ENCODE peak calls at places on chromosomes 7 and 10, in seven cellular contexts. D is H1, S is HCT116, J is HepG2, Z is K562, F is SK-N-SH, V is GM12878. R is an unnamed sample.

GRCh38 chr7:73941836-73942551 is 81.0 kb downstream of the TMEM270 start:
- DNase-seq in D (no peak), S (no peak), J (peak), Z (no peak), F (no peak), V (no peak), R (no peak)

GRCh38 chr7:98165827-98166667 is 45.2 kb upstream of the BHLHA15 start:
- DNase-seq in D (peak), S (peak), J (peak), Z (peak), F (peak), V (no peak), R (peak)

GRCh38 chr10:84523509-84523908 is 195.1 kb downstream of the CCSER2 start:
- DNase-seq in D (no peak), S (no peak), J (peak), Z (no peak), F (no peak), V (no peak), R (no peak)

GRCh38 chr7:43756368-43757072 is 2.0 kb upstream of the BLVRA start:
- DNase-seq in D (no peak), S (no peak), J (no peak), Z (peak), F (no peak), V (no peak), R (no peak)

GRCh38 chr10:113228570-113228969 is 278.5 kb downstream of the TCF7L2 start:
- DNase-seq in D (no peak), S (no peak), J (no peak), Z (no peak), F (no peak), V (no peak), R (no peak)

GRCh38 chr7:103735377-103735776 is 254.1 kb downstream of the RELN start:
- DNase-seq in D (no peak), S (no peak), J (peak), Z (no peak), F (no peak), V (no peak), R (no peak)

GRCh38 chr10:21526184-21526951 is 886 bp upstream of the SKIDA1 start:
- DNase-seq in D (no peak), S (no peak), J (peak), Z (peak), F (peak), V (no peak), R (no peak)

GRCh38 chr10:60280475-60280874 is 109.2 kb downstream of the ANK3 start:
- DNase-seq in D (no peak), S (no peak), J (no peak), Z (no peak), F (no peak), V (no peak), R (no peak)

GRCh38 chr10:11876805-11877395 is 53.7 kb downstream of the PROSER2 start:
- DNase-seq in D (no peak), S (no peak), J (no peak), Z (no peak), F (no peak), V (no peak), R (no peak)

GRCh38 chr7:68929712-68930395 is 668.4 kb upstream of the AUTS2 start:
- DNase-seq in D (no peak), S (no peak), J (no peak), Z (no peak), F (no peak), V (no peak), R (no peak)
- TF ChIP-seq JUND in D (no peak), S (no peak), J (no peak), Z (no peak), F (no peak), V (no peak), R (no peak)

GRCh38 chr10:61612451-61612850 is 50.3 kb upstream of the CABCOCO1 start:
- DNase-seq in D (no peak), S (no peak), J (no peak), Z (peak), F (no peak), V (no peak), R (no peak)
- TF ChIP-seq JUND in D (no peak), S (no peak), J (no peak), Z (no peak), F (no peak), V (no peak), R (no peak)

GRCh38 chr7:100859856-100860255 is 7.3 kb upstream of the TRIP6 start:
- DNase-seq in D (no peak), S (no peak), J (no peak), Z (no peak), F (peak), V (no peak), R (no peak)

GRCh38 chr7:100856871-100857282 is 4.4 kb downstream of the SLC12A9 start:
- DNase-seq in D (no peak), S (no peak), J (no peak), Z (no peak), F (no peak), V (no peak), R (no peak)

GRCh38 chr7:100852048-100852872 is at the start of gene SLC12A9:
- DNase-seq in D (no peak), S (peak), J (peak), Z (peak), F (peak), V (peak), R (peak)

GRCh38 chr7:100854146-100854895 is 1.8 kb downstream of the SLC12A9 start:
- DNase-seq in D (no peak), S (no peak), J (no peak), Z (peak), F (no peak), V (no peak), R (no peak)

DNA sequence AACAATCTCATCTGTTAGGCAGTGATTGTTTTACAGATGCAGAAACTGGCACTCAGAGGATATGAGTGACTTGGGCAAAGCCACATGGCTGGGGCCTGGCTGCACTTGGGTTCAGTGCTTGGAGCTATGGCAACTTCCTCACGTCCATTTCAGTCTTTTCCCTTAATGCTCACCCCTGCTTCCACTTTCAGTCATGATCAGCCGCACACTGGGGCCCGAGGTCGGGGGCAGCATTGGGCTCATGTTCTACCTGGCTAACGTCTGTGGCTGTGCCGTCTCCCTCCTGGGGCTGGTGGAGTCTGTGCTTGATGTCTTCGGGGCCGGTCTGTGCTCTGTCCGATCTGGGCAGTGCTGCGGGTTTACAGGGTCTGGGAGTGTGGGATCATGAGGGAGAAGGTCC is 3.0 kb downstream of the SLC12A9 start:
- DNase-seq in D (no peak), S (no peak), J (no peak), Z (no peak), F (no peak), V (no peak), R (no peak)
- TF ChIP-seq JUND in D (no peak), S (no peak), J (no peak), Z (no peak), F (no peak), V (no peak), R (no peak)

DNA sequence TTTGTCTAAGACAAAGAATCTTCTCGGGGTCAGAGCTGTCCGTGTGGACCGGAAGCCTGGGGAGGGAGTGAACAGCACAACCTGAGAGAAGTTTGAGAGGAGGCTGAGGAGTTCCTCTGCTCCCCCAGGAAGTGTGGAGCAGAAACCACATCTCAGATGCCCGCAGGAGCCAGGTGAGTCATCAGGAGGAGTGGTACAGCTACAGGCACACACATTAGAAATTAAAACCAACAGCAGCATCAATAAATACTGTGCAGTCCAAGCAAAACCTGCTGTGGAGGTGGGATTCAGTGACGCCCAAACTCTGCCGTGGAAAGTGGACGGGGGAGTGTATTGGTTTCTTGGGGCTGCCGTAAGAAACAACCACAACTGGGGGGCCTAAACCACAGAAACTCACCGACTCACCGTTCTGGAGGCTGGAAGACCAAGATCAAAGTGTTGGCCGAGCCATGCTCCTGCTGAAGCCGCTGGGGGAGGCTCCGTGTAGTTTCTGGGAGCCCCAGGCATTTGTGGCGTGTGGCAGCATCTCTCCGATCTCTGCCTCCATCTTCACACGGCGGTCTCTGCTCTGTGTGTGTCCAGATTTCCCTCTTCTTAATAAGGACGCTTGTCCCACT is 31.2 kb upstream of the GARS1 start:
- DNase-seq in D (no peak), S (no peak), J (no peak), Z (no peak), F (no peak), V (no peak), R (no peak)
- TF ChIP-seq JUND in D (no peak), S (peak), J (no peak), Z (no peak), F (no peak), V (no peak), R (no peak)